ENCODE peak calls at places on chromosomes 7 and 10, in four cellular contexts. E is AG10803; B is activated CD8-positive, alpha-beta memory T cell treated with anti-CD3 and anti-CD28 coated beads for 1 hour; D is activated T-helper 9 cell treated with anti-CD3 and anti-CD28 coated beads, Interleukin-2, amount 50 U/mL, for 16 hours. I is an unnamed sample.

GRCh38 chr10:32949221-32949678 is 8.8 kb downstream of the ITGB1 start:
- DNase-seq in E (peak), D (no peak), B (no peak), I (no peak)

GRCh38 chr10:3805791-3806381 is 20.9 kb upstream of the KLF6 start:
- DNase-seq in D (peak), E (peak), B (no peak), I (no peak)

GRCh38 chr7:34227525-34227924 is 322.2 kb downstream of the BMPER start:
- DNase-seq in B (no peak), D (no peak), E (no peak), I (no peak)

GRCh38 chr10:98030991-98031431 is 590 bp upstream of the CRTAC1 start:
- DNase-seq in B (no peak), D (no peak), E (no peak), I (no peak)

GRCh38 chr10:129233351-129234148 is 233.5 kb upstream of the MGMT start:
- DNase-seq in E (no peak), D (no peak), B (no peak), I (no peak)

GRCh38 chr7:89757910-89758309 is 396.4 kb upstream of the STEAP1 start:
- DNase-seq in E (peak), D (no peak), B (no peak), I (no peak)

GRCh38 chr10:17001961-17002749 is 127.5 kb downstream of the CUBN start:
- DNase-seq in E (peak), B (no peak), D (no peak), I (peak)

GRCh38 chr10:5135581-5135980 is 41.4 kb downstream of the AKR1C3 start:
- DNase-seq in E (no peak), B (no peak), D (no peak), I (no peak)

GRCh38 chr7:88224596-88225275 is 4.9 kb upstream of the SRI start:
- DNase-seq in D (no peak), B (no peak), E (peak), I (no peak)

GRCh38 chr7:107692501-107692900 is 31.9 kb downstream of the SLC26A4 start:
- DNase-seq in B (no peak), D (no peak), E (peak), I (no peak)

GRCh38 chr7:65798111-65799075 is 74.5 kb upstream of the VKORC1L1 start:
- DNase-seq in E (peak), D (no peak), B (no peak), I (no peak)

GRCh38 chr7:103446046-103446520 is at the start of gene SLC26A5:
- DNase-seq in E (no peak), D (no peak), B (no peak), I (peak)

GRCh38 chr10:94214497-94214896 is 148.2 kb downstream of the NOC3L start:
- DNase-seq in E (no peak), B (no peak), D (no peak), I (no peak)

GRCh38 chr7:41732279-41733062 is 29.6 kb upstream of the INHBA start:
- DNase-seq in E (peak), B (no peak), D (no peak), I (peak)

GRCh38 chr7:35793225-35793579 is 7.7 kb upstream of the SEPTIN7 start:
- DNase-seq in E (no peak), B (no peak), D (no peak), I (no peak)

GRCh38 chr10:132700168-132701098 is 85.5 kb downstream of the NKX6-2 start:
- DNase-seq in E (peak), B (no peak), D (no peak), I (peak)

GRCh38 chr7:69277361-69277760 is 320.9 kb upstream of the AUTS2 start:
- DNase-seq in B (no peak), D (no peak), E (peak), I (no peak)

GRCh38 chr7:68321076-68321639 is 1277.1 kb upstream of the AUTS2 start:
- DNase-seq in D (no peak), B (no peak), E (peak), I (no peak)

GRCh38 chr7:11817111-11817710 is 14.8 kb downstream of the THSD7A start:
- DNase-seq in B (no peak), D (no peak), E (no peak), I (no peak)

GRCh38 chr10:25725917-25726716 is 207.9 kb upstream of the MYO3A start:
- DNase-seq in E (peak), B (no peak), D (no peak), I (no peak)

GRCh38 chr7:110591341-110591740 is 499.6 kb upstream of the LRRN3 start:
- DNase-seq in D (no peak), B (no peak), E (no peak), I (no peak)

GRCh38 chr7:129969881-129970446 is 17.2 kb upstream of the UBE2H start:
- DNase-seq in D (no peak), E (peak), B (no peak), I (no peak)

GRCh38 chr10:14389981-14390590 is 59.4 kb upstream of the FRMD4A start:
- DNase-seq in E (no peak), B (no peak), D (no peak), I (no peak)

GRCh38 chr10:70461397-70462348 is 16.9 kb upstream of the PALD1 start:
- DNase-seq in D (no peak), B (no peak), E (peak), I (peak)

GRCh38 chr10:49738616-49739360 is 23.3 kb downstream of the OGDHL start:
- DNase-seq in B (no peak), E (no peak), D (no peak), I (no peak)

GRCh38 chr10:96708456-96708855 is 11.9 kb downstream of the PIK3AP1 start:
- DNase-seq in D (no peak), E (no peak), B (no peak), I (no peak)

I was measured in left lung.